ENCODE peak calls at places on chromosome 1, in eight cellular contexts. E is activated naive CD4-positive, alpha-beta T cell; I is neural progenitor cell; R is amygdala; Y is fibroblast of lung; K is neuronal stem cell; X is PC-9; S is T-helper 1 cell. H is an unnamed sample.

GRCh38 chr1:23354260-23354659 is 10.2 kb upstream of the HNRNPR start:
- DNase-seq in E (no peak), I (no peak), R (no peak), Y (no peak), K (no peak), X (no peak), S (no peak), H (no peak)

GRCh38 chr1:43962324-43962723 is 7.5 kb upstream of the DPH2 start:
- DNase-seq in E (no peak), I (no peak), R (peak), Y (no peak), K (no peak), X (no peak), S (no peak), H (no peak)

GRCh38 chr1:189269011-189269410 is 1208.7 kb downstream of the BRINP3 start:
- DNase-seq in E (no peak), I (peak), R (no peak), Y (peak), K (peak), X (no peak), S (no peak), H (no peak)

GRCh38 chr1:91490501-91490900 is 10.2 kb upstream of the CDC7 start:
- DNase-seq in E (no peak), I (no peak), R (no peak), Y (peak), K (no peak), X (no peak), S (no peak), H (no peak)

GRCh38 chr1:201713093-201713810 is 115.7 kb upstream of the IPO9 start:
- DNase-seq in E (no peak), I (no peak), R (peak), Y (peak), K (no peak), X (peak), S (no peak), H (peak)

GRCh38 chr1:98102369-98103030 is 181.7 kb upstream of the DPYD start:
- DNase-seq in E (no peak), I (no peak), R (no peak), Y (peak), K (no peak), X (no peak), S (no peak), H (no peak)

GRCh38 chr1:234214129-234214910 is 158.9 kb upstream of the COA6 start:
- DNase-seq in E (no peak), I (peak), R (peak), Y (no peak), K (peak), X (no peak), S (no peak), H (no peak)

GRCh38 chr1:44611419-44611818 is 62.9 kb downstream of the TMEM53 start:
- DNase-seq in E (no peak), I (no peak), R (no peak), Y (no peak), K (no peak), X (no peak), S (no peak), H (no peak)

GRCh38 chr1:226097866-226098625 is 35.5 kb downstream of the H3-3A start:
- DNase-seq in E (no peak), I (no peak), R (no peak), Y (peak), K (no peak), X (peak), S (no peak), H (no peak)

GRCh38 chr1:70922196-70922595 is 125.4 kb downstream of the PTGER3 start:
- DNase-seq in E (no peak), I (no peak), R (no peak), Y (no peak), K (no peak), X (no peak), S (no peak), H (no peak)

GRCh38 chr1:153932593-153933131 is 9.9 kb upstream of the GATAD2B start:
- DNase-seq in E (no peak), I (no peak), R (no peak), Y (no peak), K (no peak), X (no peak), S (no peak), H (no peak)

GRCh38 chr1:153541641-153542569 is 1.2 kb upstream of the S100A5 start:
- DNase-seq in E (no peak), I (no peak), R (no peak), Y (no peak), K (no peak), X (peak), S (no peak), H (no peak)

GRCh38 chr1:41474490-41475271 is 9.8 kb downstream of the EDN2 start:
- DNase-seq in E (no peak), I (peak), R (peak), Y (no peak), K (no peak), X (peak), S (no peak), H (no peak)

GRCh38 chr1:231937013-231937754 is 310.6 kb downstream of the DISC1 start:
- DNase-seq in E (no peak), I (no peak), R (no peak), Y (peak), K (no peak), X (no peak), S (no peak), H (no peak)

GRCh38 chr1:5780324-5780716 is 211.9 kb downstream of the NPHP4 start:
- DNase-seq in E (no peak), I (no peak), R (no peak), Y (no peak), K (no peak), X (no peak), S (no peak), H (no peak)

GRCh38 chr1:21189906-21190500 is 13.3 kb upstream of the EIF4G3 start:
- DNase-seq in E (no peak), I (no peak), R (no peak), Y (no peak), K (no peak), X (no peak), S (no peak), H (no peak)

GRCh38 chr1:88088481-88088880 is 595.6 kb upstream of the PKN2 start:
- DNase-seq in E (no peak), I (peak), R (no peak), Y (no peak), K (no peak), X (no peak), S (no peak), H (no peak)

GRCh38 chr1:242828199-242828598 is 303.7 kb upstream of the PLD5 start:
- DNase-seq in E (no peak), I (peak), R (peak), Y (no peak), K (no peak), X (no peak), S (no peak), H (no peak)

GRCh38 chr1:25577151-25577920 is 33.9 kb downstream of the LDLRAP1 start:
- DNase-seq in E (no peak), I (no peak), R (no peak), Y (no peak), K (no peak), X (no peak), S (no peak), H (no peak)

GRCh38 chr1:160522622-160523345 is at the start of gene SLAMF6:
- DNase-seq in E (no peak), I (no peak), R (no peak), Y (no peak), K (no peak), X (no peak), S (no peak), H (no peak)

GRCh38 chr1:201011616-201012015 is 11.9 kb downstream of the KIF21B start:
- DNase-seq in E (no peak), I (no peak), R (no peak), Y (no peak), K (no peak), X (peak), S (no peak), H (no peak)

GRCh38 chr1:59414406-59415133 is 117.7 kb downstream of the FGGY start:
- DNase-seq in E (no peak), I (no peak), R (no peak), Y (peak), K (no peak), X (no peak), S (no peak), H (no peak)

GRCh38 chr1:66478116-66478515 is 55.8 kb upstream of the SGIP1 start:
- DNase-seq in E (no peak), I (no peak), R (no peak), Y (peak), K (no peak), X (no peak), S (no peak), H (no peak)

GRCh38 chr1:169495050-169495740 is 9.5 kb upstream of the SLC19A2 start:
- DNase-seq in E (no peak), I (no peak), R (no peak), Y (no peak), K (no peak), X (peak), S (no peak), H (no peak)

GRCh38 chr1:26373789-26374188 is 1.2 kb upstream of the ZNF683 start:
- DNase-seq in E (no peak), I (no peak), R (no peak), Y (no peak), K (no peak), X (no peak), S (no peak), H (no peak)

GRCh38 chr1:240312872-240313271 is 221.2 kb downstream of the FMN2 start:
- DNase-seq in E (no peak), I (no peak), R (no peak), Y (peak), K (no peak), X (no peak), S (no peak), H (no peak)

GRCh38 chr1:233140519-233140918 is 155.0 kb downstream of the PCNX2 start:
- DNase-seq in E (no peak), I (no peak), R (no peak), Y (peak), K (no peak), X (no peak), S (no peak), H (no peak)

GRCh38 chr1:115184260-115184950 is 95.1 kb upstream of the TSPAN2 start:
- DNase-seq in E (no peak), I (no peak), R (no peak), Y (no peak), K (no peak), X (peak), S (no peak), H (no peak)

GRCh38 chr1:220093361-220094015 is 444 bp upstream of the IARS2 start:
- DNase-seq in E (no peak), I (no peak), R (no peak), Y (no peak), K (no peak), X (no peak), S (no peak), H (no peak)

H was measured in esophagus squamous epithelium.